ENCODE peak calls at places on chromosomes 5 and 9, in ten cellular contexts. L is CD4-positive, alpha-beta memory T cell; S is spleen; O is A549; P is MM.1S; I is tibial artery; B is PC-9; Q is Peyer's patch; H is heart left ventricle; R is CD8-positive, alpha-beta T cell. U is an unnamed sample.
A peak's percentile ranks its signal among the peaks of the same experiment; 100 is the strongest.

GRCh38 chr9:85729882-85730281 is 11.9 kb downstream of the AGTPBP1 start:
- DNase-seq in O (no peak), S (no peak), B (no peak), H (no peak), I (no peak), P (no peak), L (no peak), Q (no peak), R (no peak), U (no peak)

GRCh38 chr5:67673180-67673579 is 476.6 kb upstream of the CD180 start:
- DNase-seq in L (no peak), B (no peak), Q (no peak), P (no peak), O (no peak), S (no peak), R (no peak), I (no peak), H (no peak), U (no peak)

GRCh38 chr5:14580037-14581034 is 1.3 kb upstream of the OTULINL start:
- DNase-seq in P (no peak), S (no peak), Q (peak; percentile 69), I (no peak), R (no peak), B (no peak), O (no peak), L (no peak), H (no peak), U (no peak)

GRCh38 chr5:25823330-25823873 is 1178.6 kb upstream of the CDH10 start:
- DNase-seq in H (no peak), R (no peak), Q (no peak), I (no peak), B (no peak), S (no peak), O (no peak), P (no peak), L (no peak), U (no peak)

GRCh38 chr5:55484531-55484930 is 50.2 kb downstream of the PLPP1 start:
- DNase-seq in O (no peak), L (no peak), B (no peak), I (no peak), R (no peak), P (no peak), H (no peak), Q (no peak), S (no peak), U (no peak)

GRCh38 chr5:143986567-143987242 is 174.7 kb downstream of the HMHB1 start:
- DNase-seq in O (no peak), S (no peak), B (no peak), R (no peak), I (no peak), P (no peak), L (no peak), Q (no peak), H (no peak), U (no peak)

GRCh38 chr9:116569111-116569510 is 118.0 kb upstream of the TRIM32 start:
- DNase-seq in S (no peak), B (no peak), R (no peak), P (no peak), Q (no peak), I (no peak), L (no peak), O (no peak), H (no peak), U (no peak)

GRCh38 chr9:81071108-81071507 is 618.2 kb downstream of the TLE1 start:
- DNase-seq in S (no peak), P (no peak), L (no peak), B (no peak), I (no peak), H (no peak), O (no peak), R (no peak), Q (no peak), U (no peak)

GRCh38 chr9:91378695-91379127 is 17.0 kb upstream of the AUH start:
- DNase-seq in S (no peak), L (no peak), H (no peak), R (no peak), P (no peak), Q (no peak), B (no peak), I (no peak), O (no peak), U (no peak)

GRCh38 chr9:136219276-136219675 is 14.3 kb upstream of the LHX3 start:
- DNase-seq in B (no peak), P (no peak), H (no peak), R (no peak), I (no peak), S (no peak), O (no peak), L (no peak), Q (no peak), U (no peak)

GRCh38 chr9:69412741-69413150 is 87.7 kb downstream of the ENTREP1 start:
- DNase-seq in L (no peak), I (peak; percentile 45), H (peak; percentile 64), S (no peak), P (no peak), Q (no peak), B (no peak), R (no peak), O (peak; percentile 75), U (no peak)

GRCh38 chr9:128159073-128159783 is 837 bp upstream of the BBLN start:
- DNase-seq in S (no peak), H (no peak), R (peak; percentile 50), L (peak; percentile 60), P (peak; percentile 31), B (peak; percentile 53), I (no peak), Q (peak; percentile 58), O (no peak), U (peak; percentile 64)

GRCh38 chr5:74673011-74673790 is 11.8 kb upstream of the HEXB start:
- DNase-seq in B (peak; percentile 66), Q (no peak), H (no peak), I (no peak), R (no peak), P (peak; percentile 31), S (no peak), L (peak; percentile 18), O (no peak), U (no peak)

GRCh38 chr5:92468307-92468706 is 1085.2 kb upstream of the ARRDC3 start:
- DNase-seq in S (no peak), P (no peak), H (no peak), L (no peak), B (no peak), O (no peak), I (no peak), Q (no peak), R (no peak), U (no peak)

DNA sequence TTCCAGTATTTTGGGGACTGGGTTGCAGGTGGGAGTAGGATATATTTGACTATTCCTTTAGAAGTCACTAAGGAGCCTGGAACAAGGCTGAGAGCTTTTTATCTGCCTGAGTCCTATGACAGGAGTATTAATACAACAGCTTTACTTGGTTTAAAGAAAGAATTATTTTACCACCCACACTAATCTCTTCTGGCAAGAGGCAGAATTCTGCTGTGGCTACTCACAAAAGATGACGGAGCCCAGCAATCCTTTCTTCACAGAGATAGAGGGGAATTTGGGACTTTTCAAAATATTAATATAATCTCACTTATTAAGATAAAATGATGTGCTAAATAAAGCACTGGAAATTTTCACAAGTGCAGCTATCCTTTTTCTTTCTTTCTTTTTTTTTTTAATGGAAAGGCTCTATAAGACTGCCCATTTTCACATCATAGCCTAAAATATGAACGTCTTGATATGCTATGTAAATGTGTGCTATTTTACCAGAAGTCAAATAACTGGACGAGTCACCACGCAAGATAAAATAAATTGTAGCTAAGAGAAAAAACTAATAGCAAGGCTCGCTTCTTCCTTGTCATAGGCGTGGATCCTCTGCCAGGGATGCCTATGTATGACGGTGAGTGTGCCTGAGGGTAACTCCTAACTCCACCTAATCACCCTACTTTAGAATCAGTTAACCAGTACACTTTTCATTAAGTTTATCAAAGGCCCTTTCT is 76.3 kb downstream of the ZNF608 start:
- DNase-seq in I (no peak), H (no peak), P (no peak), O (no peak), S (no peak), Q (no peak), R (no peak), B (no peak), L (no peak), U (no peak)
- H3K27ac ChIP-seq in I (no peak overlapping the region), H (peak overlapping the region; percentile 24), P (no peak overlapping the region), O (no peak overlapping the region), S (no peak overlapping the region), Q (no peak overlapping the region), R (no peak overlapping the region), B (no peak overlapping the region), L (no peak overlapping the region), U (no peak overlapping the region)

DNA sequence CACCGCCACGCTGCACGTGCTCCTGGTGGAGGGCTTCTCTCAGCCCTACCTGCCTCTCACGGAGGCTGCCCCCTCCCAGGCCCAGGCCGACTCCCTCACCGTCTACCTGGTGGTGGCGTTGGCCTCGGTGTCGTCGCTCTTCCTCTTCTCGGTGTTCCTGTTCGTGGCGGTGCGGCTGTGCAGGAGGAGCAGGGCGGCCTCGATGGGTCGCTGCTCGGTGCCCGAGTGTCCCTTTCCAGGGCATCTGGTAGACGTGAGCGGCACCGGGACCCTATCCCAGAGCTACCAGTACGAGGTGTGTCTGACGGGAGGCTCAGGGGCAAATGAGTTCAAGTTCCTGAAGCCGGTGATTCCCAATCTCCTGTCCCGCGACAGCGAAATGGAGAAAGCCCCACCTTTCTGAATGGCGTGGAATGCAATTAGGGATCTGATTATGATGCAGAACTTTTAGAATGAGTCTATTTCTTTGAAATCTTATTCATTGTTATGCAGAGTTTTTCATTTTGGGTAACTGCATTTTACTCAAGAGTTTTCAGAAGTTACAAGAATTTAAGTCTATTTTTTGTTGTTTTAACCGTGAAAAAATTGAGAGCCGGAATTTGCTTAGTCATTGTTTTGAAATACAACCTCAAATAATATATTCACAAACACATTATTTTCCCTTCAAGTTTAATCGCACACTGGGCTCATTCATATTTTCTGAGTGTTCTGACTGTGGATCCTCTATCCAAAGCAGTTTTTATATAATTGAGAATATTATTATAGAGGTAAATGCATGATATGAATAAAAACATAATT is 8.5 kb upstream of the PCDHB15 start:
- DNase-seq in P (no peak), R (no peak), L (no peak), H (no peak), O (no peak), B (no peak), S (no peak), Q (no peak), I (no peak), U (no peak)
- H3K9me3 ChIP-seq in P (peaks cover 3% of the 10 kb centered on the region), R (peaks cover 9% of the 10 kb centered on the region), L (peaks cover 6% of the 10 kb centered on the region), H (peaks cover 93% of the 10 kb centered on the region), O (peaks cover 35% of the 10 kb centered on the region), B (no peaks in the 10 kb centered on the region), S (peaks cover 8% of the 10 kb centered on the region), Q (peaks cover 60% of the 10 kb centered on the region), I (peaks cover 31% of the 10 kb centered on the region), U (no peaks in the 10 kb centered on the region)

DNA sequence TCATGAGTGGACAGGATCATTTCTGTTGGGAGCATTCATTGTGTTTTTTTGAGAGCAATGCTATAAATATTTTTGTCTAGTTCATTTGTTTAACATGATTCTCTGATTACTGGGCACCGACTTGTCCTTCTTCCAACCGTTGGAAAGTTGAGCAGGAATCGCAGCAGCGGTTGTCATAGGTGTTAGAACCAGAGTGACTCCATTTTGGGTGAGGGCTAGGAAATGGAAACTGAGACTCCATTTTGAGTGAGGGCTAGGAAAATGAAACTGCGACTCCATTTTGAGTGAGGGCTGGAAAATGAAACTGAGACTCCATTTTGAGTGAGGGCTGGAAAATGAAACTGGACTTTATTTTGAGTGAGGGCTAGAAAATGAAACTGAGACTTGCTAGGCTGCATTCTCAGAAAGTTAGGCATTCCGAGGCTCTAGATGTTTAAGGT is 100.6 kb downstream of the ICE1 start:
- DNase-seq in P (peak; percentile 92), B (peak; percentile 43), S (no peak), H (no peak), O (no peak), R (no peak), L (peak; percentile 64), Q (no peak), I (no peak), U (peak; percentile 58)
- H3K4me3 ChIP-seq in P (peak overlapping the region; percentile 12), B (peak overlapping the region; percentile 22), S (no peak overlapping the region), H (no peak overlapping the region), O (no peak overlapping the region), R (no peak overlapping the region), L (peak overlapping the region; percentile 28), Q (no peak overlapping the region), I (no peak overlapping the region), U (peak overlapping the region; percentile 48)

GRCh38 chr9:127131871-127132270 is 9.4 kb upstream of the ANGPTL2 start:
- DNase-seq in H (no peak), Q (peak; percentile 31), R (no peak), I (no peak), S (no peak), O (no peak), L (no peak), P (no peak), B (peak; percentile 83), U (no peak)
- H3K27ac ChIP-seq in H (peak overlapping the region; percentile 89), Q (peak overlapping the region; percentile 83), R (no peak overlapping the region), I (peak overlapping the region; percentile 82), S (no peak overlapping the region), O (no peak overlapping the region), L (no peak overlapping the region), P (no peak overlapping the region), B (peak overlapping the region; percentile 80), U (no peak overlapping the region)